ENCODE peak calls at places on chromosome 5, in nine cellular contexts. M is right atrium auricular region; Z is colonic mucosa; L is A549; J is aorta; X is CD8-positive, alpha-beta T cell; R is dorsolateral prefrontal cortex; O is heart left ventricle; C is OCI-LY7. H is an unnamed sample.

GRCh38 chr5:54616031-54616430 is 98.5 kb downstream of the SNX18 start:
- DNase-seq in O (peak), X (no peak), L (no peak), R (no peak), M (peak), J (peak), Z (peak), C (no peak), H (no peak)

GRCh38 chr5:158154226-158155005 is 295.5 kb upstream of the CLINT1 start:
- DNase-seq in R (no peak), O (peak), L (no peak), C (no peak), M (peak), Z (no peak), X (no peak), J (no peak), H (no peak)

GRCh38 chr5:179319741-179320281 is 25.4 kb downstream of the ADAMTS2 start:
- DNase-seq in Z (no peak), R (no peak), C (no peak), X (no peak), M (no peak), J (peak), L (no peak), O (peak), H (no peak)

GRCh38 chr5:143233020-143233419 is 170.5 kb downstream of the NR3C1 start:
- DNase-seq in Z (no peak), L (no peak), X (no peak), O (no peak), C (no peak), J (no peak), M (no peak), R (no peak), H (no peak)

GRCh38 chr5:107652839-107653607 is 17.7 kb downstream of the EFNA5 start:
- DNase-seq in M (no peak), L (no peak), X (no peak), O (no peak), R (no peak), Z (no peak), C (no peak), J (no peak), H (no peak)

GRCh38 chr5:172274951-172275753 is 8.4 kb downstream of the UBTD2 start:
- DNase-seq in R (no peak), C (no peak), M (no peak), L (no peak), O (no peak), X (peak), Z (no peak), J (no peak), H (peak)

GRCh38 chr5:74109344-74109743 is 483.3 kb downstream of the ARHGEF28 start:
- DNase-seq in L (no peak), C (no peak), M (no peak), Z (no peak), O (no peak), J (no peak), X (no peak), R (no peak), H (no peak)

GRCh38 chr5:133460172-133460758 is 152.1 kb downstream of the FSTL4 start:
- DNase-seq in R (no peak), M (no peak), O (no peak), Z (no peak), L (peak), J (no peak), X (no peak), C (peak), H (no peak)

GRCh38 chr5:136079195-136079985 is 50.6 kb downstream of the TGFBI start:
- DNase-seq in C (no peak), M (no peak), X (no peak), Z (no peak), J (no peak), O (no peak), R (no peak), L (no peak), H (no peak)

GRCh38 chr5:29005386-29005785 is 1967.0 kb upstream of the CDH9 start:
- DNase-seq in J (no peak), X (no peak), M (no peak), O (no peak), Z (no peak), R (no peak), L (no peak), C (no peak), H (no peak)

GRCh38 chr5:74501674-74502478 is 138.7 kb downstream of the ENC1 start:
- DNase-seq in J (no peak), R (no peak), L (no peak), M (no peak), X (no peak), Z (no peak), C (no peak), O (no peak), H (no peak)

GRCh38 chr5:68375540-68375939 is 160.0 kb downstream of the PIK3R1 start:
- DNase-seq in L (no peak), X (no peak), C (no peak), O (no peak), M (no peak), R (no peak), J (no peak), Z (no peak), H (no peak)

GRCh38 chr5:9437741-9438240 is 108.1 kb downstream of the SEMA5A start:
- DNase-seq in X (no peak), M (no peak), Z (no peak), O (no peak), R (no peak), C (no peak), J (peak), L (no peak), H (no peak)

GRCh38 chr5:181060924-181061323 is 20.9 kb downstream of the BTNL9 start:
- DNase-seq in Z (no peak), C (no peak), R (no peak), M (no peak), O (no peak), X (no peak), J (no peak), L (no peak), H (no peak)

GRCh38 chr5:31106742-31107546 is 86.5 kb upstream of the CDH6 start:
- DNase-seq in Z (no peak), C (no peak), J (no peak), M (no peak), R (no peak), L (no peak), X (no peak), O (no peak), H (no peak)

GRCh38 chr5:57693488-57694305 is 211.1 kb upstream of the ACTBL2 start:
- DNase-seq in M (no peak), Z (no peak), X (no peak), R (no peak), L (no peak), C (no peak), J (no peak), O (no peak), H (no peak)

GRCh38 chr5:171431251-171431777 is 11.9 kb downstream of the FGF18 start:
- DNase-seq in R (no peak), X (no peak), J (peak), C (no peak), M (no peak), O (peak), L (no peak), Z (no peak), H (no peak)

GRCh38 chr5:72557576-72558336 is 50.5 kb upstream of the ZNF366 start:
- DNase-seq in Z (no peak), C (no peak), R (no peak), X (no peak), M (no peak), O (no peak), L (no peak), J (no peak), H (no peak)

GRCh38 chr5:37308796-37309195 is 59.6 kb upstream of the CPLANE1 start:
- DNase-seq in O (no peak), X (no peak), C (no peak), L (no peak), R (no peak), Z (no peak), J (no peak), M (no peak), H (no peak)

GRCh38 chr5:54834121-54834842 is 151.1 kb downstream of the ESM1 start:
- DNase-seq in C (no peak), R (no peak), J (no peak), O (peak), L (no peak), Z (no peak), X (no peak), M (no peak), H (no peak)

GRCh38 chr5:143116817-143117216 is 286.7 kb downstream of the NR3C1 start:
- DNase-seq in X (no peak), O (no peak), M (no peak), Z (no peak), J (no peak), C (no peak), L (no peak), R (no peak), H (no peak)

GRCh38 chr5:180601591-180602480 is 10.5 kb upstream of the SCGB3A1 start:
- DNase-seq in L (no peak), O (no peak), M (no peak), C (no peak), Z (no peak), X (no peak), R (no peak), J (peak), H (no peak)

DNA sequence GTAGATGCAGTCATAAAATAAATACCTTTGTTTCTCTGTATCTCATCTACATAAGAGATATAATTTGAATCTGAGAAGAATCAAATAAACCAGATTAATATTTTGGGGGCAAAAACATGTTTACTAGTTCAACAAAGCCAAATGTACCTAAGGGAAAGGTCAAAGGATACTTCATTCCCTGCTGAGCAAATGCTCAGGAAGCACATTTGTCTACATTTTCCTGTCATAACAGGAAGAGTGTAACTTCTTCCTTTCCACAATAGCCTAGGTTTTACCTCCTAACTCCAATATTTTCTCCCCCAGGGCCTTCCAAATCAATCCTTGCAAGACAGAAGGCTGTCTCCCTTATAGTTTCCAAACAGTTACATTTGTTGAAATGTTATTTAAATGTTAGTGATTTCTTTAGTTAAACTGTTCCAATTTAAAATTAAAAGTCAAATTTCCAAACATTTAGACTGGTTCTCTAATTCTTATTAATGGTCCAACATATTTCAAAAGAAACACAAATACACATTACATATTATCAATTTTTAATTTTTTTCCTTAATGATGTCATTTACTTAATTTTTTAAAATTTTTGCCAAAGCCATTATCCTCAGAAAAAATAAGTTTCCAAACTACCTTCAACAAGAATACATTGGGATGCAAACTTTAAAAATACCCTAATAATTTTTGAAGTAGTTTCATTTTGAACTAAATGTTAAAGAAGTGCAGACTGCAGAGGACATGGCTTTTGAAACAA is 67.8 kb downstream of the MEF2C start:
- DNase-seq in R (no peak), X (no peak), M (no peak), Z (no peak), C (no peak), L (no peak), O (no peak), J (no peak), H (no peak)
- H3K4me3 ChIP-seq in R (no peak), X (no peak), M (no peak), Z (no peak), C (no peak), L (no peak), O (no peak), J (no peak), H (no peak)

GRCh38 chr5:122436615-122437014 is 124.6 kb downstream of the SNCAIP start:
- DNase-seq in Z (no peak), C (no peak), L (no peak), M (no peak), X (no peak), O (no peak), J (no peak), R (no peak), H (no peak)

GRCh38 chr5:122442938-122443337 is 130.9 kb downstream of the SNCAIP start:
- DNase-seq in X (no peak), C (no peak), L (no peak), R (no peak), Z (no peak), M (no peak), O (no peak), J (no peak), H (no peak)

GRCh38 chr5:122444411-122444810 is 132.4 kb downstream of the SNCAIP start:
- DNase-seq in L (no peak), R (no peak), O (no peak), M (no peak), J (no peak), C (no peak), X (no peak), Z (no peak), H (no peak)

GRCh38 chr5:122435738-122436137 is 123.7 kb downstream of the SNCAIP start:
- DNase-seq in X (no peak), L (no peak), R (no peak), M (no peak), O (no peak), Z (no peak), J (no peak), C (no peak), H (no peak)

GRCh38 chr5:122439645-122440044 is 127.6 kb downstream of the SNCAIP start:
- DNase-seq in O (no peak), M (no peak), C (no peak), L (no peak), Z (no peak), J (no peak), R (no peak), X (no peak), H (no peak)
- H3K27ac ChIP-seq in O (no peak), M (no peak), C (no peak), L (no peak), Z (no peak), J (peak), R (no peak), X (no peak), H (no peak)

DNA sequence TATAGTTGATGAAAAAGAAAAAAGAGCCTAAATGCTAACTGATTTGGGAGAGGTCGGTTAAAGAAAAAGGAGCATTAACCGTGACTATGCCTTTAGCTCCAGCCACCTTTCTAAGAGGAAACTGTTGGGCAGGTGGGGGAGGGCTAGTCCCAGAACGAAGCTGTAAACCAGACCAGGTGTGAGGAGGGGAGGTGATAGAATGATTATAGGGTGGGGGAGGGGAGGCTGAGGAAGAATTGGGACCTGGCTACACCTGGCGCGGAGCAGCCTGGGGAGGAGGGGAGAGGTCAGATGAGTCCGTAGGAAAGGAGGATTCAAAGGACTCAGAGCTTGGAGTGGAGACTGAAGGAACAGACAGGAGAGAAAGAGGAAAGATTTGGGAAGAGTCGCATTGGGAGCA is 73.4 kb downstream of the PHAX start:
- DNase-seq in Z (peak), L (no peak), O (no peak), M (no peak), R (no peak), J (no peak), X (no peak), C (no peak), H (no peak)
- H3K4me3 ChIP-seq in Z (peak), L (no peak), O (no peak), M (no peak), R (no peak), J (no peak), X (no peak), C (no peak), H (no peak)

DNA sequence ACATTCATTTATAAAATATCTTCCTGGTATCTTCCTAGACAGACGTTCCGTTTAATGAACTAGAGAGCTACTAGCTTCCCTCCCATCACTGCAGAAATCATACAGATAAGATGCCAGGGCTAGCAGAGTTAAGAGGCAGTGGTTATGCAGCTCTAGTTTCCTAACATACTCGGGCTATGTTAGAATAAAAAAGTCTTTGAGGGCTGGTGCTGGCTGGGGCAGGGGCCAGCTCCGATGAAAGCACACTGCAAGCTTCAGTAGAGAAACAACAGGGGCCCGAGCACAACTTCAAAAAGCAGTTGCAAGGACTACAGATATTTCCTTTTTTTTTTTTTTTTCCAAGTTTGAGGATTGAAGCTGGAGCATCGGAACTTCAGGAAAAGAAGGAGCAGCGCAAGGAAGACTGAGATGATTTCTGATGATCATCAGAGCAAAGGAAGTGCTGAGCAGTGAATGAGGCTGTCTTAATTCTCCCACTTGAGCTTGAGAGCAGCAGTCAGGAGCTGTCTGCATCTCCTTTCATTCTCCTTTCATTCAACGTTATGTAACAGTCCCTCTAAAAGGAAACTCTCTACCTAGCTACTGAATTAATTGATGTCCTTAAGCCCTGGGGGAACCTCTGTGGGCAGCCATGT is 47.7 kb upstream of the ADCY2 start:
- DNase-seq in J (no peak), X (no peak), Z (no peak), M (no peak), R (peak), L (no peak), C (no peak), O (no peak), H (no peak)
- H3K27ac ChIP-seq in J (no peak), X (no peak), Z (no peak), M (no peak), R (peak), L (no peak), C (no peak), O (no peak), H (no peak)

GRCh38 chr5:142107729-142108431 is 699 bp upstream of the NDFIP1 start:
- DNase-seq in L (no peak), X (no peak), Z (no peak), R (no peak), O (no peak), M (no peak), C (no peak), J (no peak), H (no peak)
- H3K4me3 ChIP-seq in L (peak), X (peak), Z (peak), R (peak), O (peak), M (no peak), C (peak), J (no peak), H (peak)

GRCh38 chr5:10866913-10867312 is 105.9 kb upstream of the DAP start:
- DNase-seq in L (no peak), R (no peak), Z (no peak), J (no peak), M (no peak), X (no peak), O (no peak), C (no peak), H (no peak)

GRCh38 chr5:10863763-10864383 is 102.8 kb upstream of the DAP start:
- DNase-seq in X (peak), J (peak), C (peak), Z (peak), O (peak), M (no peak), L (peak), R (peak), H (peak)

DNA sequence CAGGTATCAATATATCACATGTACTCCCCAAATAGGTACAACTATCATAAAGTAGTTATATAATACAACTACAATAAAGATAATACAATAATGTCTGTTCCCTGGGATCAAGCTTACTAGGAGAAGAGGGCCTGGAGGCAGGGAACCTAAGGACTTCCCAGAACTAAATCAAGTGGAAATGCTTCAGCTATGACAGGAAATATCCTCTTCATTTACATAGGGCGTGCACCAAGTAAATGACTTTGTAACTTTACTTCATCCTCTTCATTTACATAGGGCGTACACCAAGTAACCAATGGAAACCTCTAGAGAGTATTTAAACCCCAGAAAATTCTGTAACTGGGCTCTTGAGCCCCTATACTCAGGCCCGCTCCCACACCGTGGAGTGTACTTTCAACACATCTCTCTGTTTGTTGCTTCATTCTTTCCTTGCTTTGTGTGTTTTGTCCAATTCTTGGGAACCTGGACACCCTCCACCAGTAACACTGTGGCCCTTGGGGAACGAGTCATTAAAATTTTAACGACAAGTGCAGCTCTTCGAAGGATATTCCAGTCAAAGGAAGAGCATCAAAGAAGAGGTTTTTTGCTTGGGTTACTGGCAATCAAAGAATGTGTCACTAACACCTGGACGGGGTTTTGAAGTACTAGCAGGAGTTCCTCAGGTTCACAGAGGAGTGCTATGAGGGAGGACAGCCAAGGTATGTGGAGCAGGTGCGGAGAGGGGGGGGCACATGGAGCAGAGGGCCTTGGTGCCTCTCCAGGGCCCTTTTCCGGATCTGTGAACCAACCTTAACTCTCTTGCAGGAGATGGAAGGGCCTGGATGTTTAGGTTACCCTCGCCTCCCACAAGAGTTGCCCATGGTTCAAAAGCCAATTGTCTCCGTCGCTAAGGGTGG is 106.6 kb upstream of the DAP start:
- DNase-seq in O (no peak), Z (no peak), C (no peak), R (no peak), X (no peak), L (no peak), M (no peak), J (no peak), H (no peak)
- H3K27ac ChIP-seq in O (no peak), Z (no peak), C (no peak), R (no peak), X (no peak), L (no peak), M (no peak), J (no peak), H (no peak)

GRCh38 chr5:949815-950560 is 57.3 kb downstream of the TRIP13 start:
- DNase-seq in J (no peak), R (no peak), Z (no peak), O (no peak), X (no peak), C (no peak), M (peak), L (no peak), H (no peak)
- H3K4me3 ChIP-seq in J (no peak), R (no peak), Z (no peak), O (no peak), X (no peak), C (no peak), M (no peak), L (no peak), H (no peak)

GRCh38 chr5:160133071-160133917 is 14.0 kb upstream of the PWWP2A start:
- DNase-seq in R (no peak), C (no peak), M (peak), J (peak), L (no peak), X (no peak), Z (peak), O (peak), H (no peak)
- H3K27ac ChIP-seq in R (peak), C (no peak), M (peak), J (peak), L (no peak), X (no peak), Z (no peak), O (peak), H (no peak)

DNA sequence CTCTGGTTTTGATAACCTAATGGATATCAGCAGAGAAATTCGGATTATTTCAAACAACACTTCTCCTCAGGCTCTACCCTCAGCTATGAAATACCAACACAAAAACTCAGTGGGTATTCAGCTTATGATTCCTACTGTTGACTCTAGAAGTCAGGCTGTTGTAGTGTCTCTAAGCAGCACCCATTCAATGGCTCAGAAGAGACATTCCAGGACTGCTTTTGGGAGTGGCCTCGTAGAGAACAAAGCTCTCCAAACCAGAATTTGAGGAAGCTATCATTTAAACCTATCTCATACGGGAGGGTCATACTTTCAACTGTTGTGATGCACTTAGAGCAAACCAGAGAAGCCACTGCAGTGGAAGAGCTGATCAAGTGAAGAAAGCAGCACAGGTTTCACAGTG is 34.1 kb downstream of the ETF1 start:
- DNase-seq in C (no peak), L (no peak), M (no peak), X (no peak), O (no peak), Z (no peak), R (no peak), J (no peak), H (no peak)
- H3K4me3 ChIP-seq in C (no peak), L (no peak), M (no peak), X (no peak), O (no peak), Z (no peak), R (no peak), J (no peak), H (no peak)